ENCODE peak calls at places on chromosomes 2 and 18, in nine cellular contexts. O is SK-N-SH, P is OCI-LY7, V is GM23248, G is hepatocyte, J is MM.1S, A is GM23338, X is PC-3, C is HCT116. Z is an unnamed sample.

GRCh38 chr2:71243548-71244301 is 16.8 kb upstream of the PAIP2B start:
- DNase-seq in A (no peak), J (no peak), V (no peak), O (peak; percentile 50), C (no peak), P (no peak), G (no peak), X (no peak), Z (no peak)

GRCh38 chr2:149387411-149387810 is 57.0 kb downstream of the LYPD6 start:
- DNase-seq in A (no peak), J (no peak), P (no peak), O (no peak), X (no peak), G (no peak), V (peak; percentile 20), C (no peak), Z (no peak)

GRCh38 chr18:49183921-49184320 is 233.2 kb upstream of the SMAD7 start:
- DNase-seq in G (no peak), P (no peak), A (no peak), V (peak; percentile 53), C (no peak), X (no peak), O (no peak), J (no peak), Z (peak; percentile 36)

GRCh38 chr2:1816414-1816911 is 72.1 kb upstream of the PXDN start:
- DNase-seq in J (no peak), C (no peak), O (no peak), V (peak; percentile 79), P (no peak), X (no peak), G (no peak), A (no peak), Z (no peak)

GRCh38 chr2:47520302-47520630 is 117.3 kb downstream of the MSH2 start:
- DNase-seq in J (no peak), A (no peak), C (no peak), G (no peak), O (peak; percentile 54), V (no peak), P (peak; percentile 82), X (no peak), Z (no peak)

GRCh38 chr2:60351802-60352201 is 201.7 kb downstream of the BCL11A start:
- DNase-seq in G (no peak), V (no peak), X (no peak), J (no peak), A (no peak), C (no peak), O (no peak), P (peak; percentile 93), Z (no peak)

GRCh38 chr2:211035548-211036185 is 479.3 kb downstream of the CPS1 start:
- DNase-seq in C (peak; percentile 22), J (peak; percentile 48), A (peak; percentile 68), X (peak; percentile 72), V (peak; percentile 32), O (no peak), G (peak; percentile 38), P (peak; percentile 10), Z (peak; percentile 53)

GRCh38 chr2:134782792-134783191 is 55.6 kb upstream of the ACMSD start:
- DNase-seq in A (no peak), G (peak; percentile 70), X (no peak), C (peak; percentile 34), V (no peak), J (peak; percentile 45), O (peak; percentile 55), P (peak; percentile 52), Z (peak; percentile 56)

GRCh38 chr2:17877811-17878221 is 651 bp upstream of the KCNS3 start:
- DNase-seq in P (peak; percentile 27), A (peak; percentile 59), J (peak; percentile 22), C (no peak), O (peak; percentile 41), X (no peak), G (peak; percentile 32), V (peak; percentile 45), Z (peak; percentile 60)

GRCh38 chr2:128594273-128594910 is 275.7 kb upstream of the HS6ST1 start:
- DNase-seq in P (no peak), A (no peak), J (no peak), O (no peak), V (no peak), C (no peak), X (no peak), G (no peak), Z (no peak)

GRCh38 chr2:33782395-33783239 is 183.5 kb upstream of the FAM98A start:
- DNase-seq in A (peak; percentile 52), C (no peak), G (no peak), P (peak; percentile 71), V (no peak), O (no peak), J (no peak), X (no peak), Z (peak; percentile 39)

GRCh38 chr2:80169811-80170594 is 134.5 kb downstream of the LRRTM1 start:
- DNase-seq in G (no peak), J (no peak), X (no peak), A (no peak), O (no peak), P (no peak), C (no peak), V (no peak), Z (no peak)

GRCh38 chr2:102013200-102014040 is 21.7 kb downstream of the IL1R2 start:
- DNase-seq in J (no peak), P (no peak), O (no peak), X (no peak), C (no peak), V (peak; percentile 35), G (no peak), A (no peak), Z (no peak)

GRCh38 chr2:43346619-43347018 is 120.2 kb upstream of the ZFP36L2 start:
- DNase-seq in A (no peak), V (no peak), P (no peak), C (no peak), O (no peak), J (no peak), X (no peak), G (no peak), Z (no peak)

GRCh38 chr2:43345872-43346271 is 119.5 kb upstream of the ZFP36L2 start:
- DNase-seq in C (no peak), P (no peak), V (no peak), O (no peak), X (no peak), J (no peak), G (no peak), A (peak; percentile 47), Z (peak; percentile 25)

GRCh38 chr2:43345391-43345813 is 119.0 kb upstream of the ZFP36L2 start:
- DNase-seq in G (no peak), P (no peak), X (no peak), J (no peak), O (peak; percentile 75), C (no peak), A (peak; percentile 44), V (peak; percentile 19), Z (peak; percentile 44)

GRCh38 chr2:43343573-43344304 is 117.3 kb upstream of the ZFP36L2 start:
- DNase-seq in O (no peak), A (no peak), V (peak; percentile 88), X (no peak), J (no peak), C (no peak), P (no peak), G (peak; percentile 58), Z (no peak)

DNA sequence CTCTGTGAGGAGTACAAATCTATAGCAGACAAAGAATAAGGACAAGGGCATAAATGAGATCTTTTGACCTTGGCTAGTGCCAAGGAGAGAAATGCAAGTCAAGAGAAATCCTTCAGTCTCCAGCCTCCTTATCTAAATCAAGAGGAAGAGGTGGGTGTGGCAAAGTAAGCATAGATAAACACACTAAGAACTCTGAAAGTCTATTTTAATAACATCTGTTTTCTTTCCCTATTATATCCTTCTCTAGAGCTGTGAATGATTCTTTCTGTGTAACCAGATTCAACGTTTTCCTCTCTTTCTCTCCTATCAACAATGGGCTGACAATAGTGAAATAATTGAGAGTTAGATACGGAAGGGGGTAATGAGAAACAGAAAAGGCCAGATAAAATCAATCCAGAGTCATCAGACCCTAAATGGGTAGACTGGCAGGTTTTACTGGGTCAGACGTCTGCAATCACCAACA is 118.5 kb upstream of the ZFP36L2 start:
- DNase-seq in V (no peak), X (no peak), G (peak; percentile 38), J (no peak), C (no peak), A (no peak), P (no peak), O (peak; percentile 68), Z (no peak)
- H3K4me1 ChIP-seq in V (peaks cover 52% of the 10 kb centered on the region), X (peaks cover 18% of the 10 kb centered on the region), G (peaks cover 71% of the 10 kb centered on the region), J (no peaks in the 10 kb centered on the region), C (peaks cover 13% of the 10 kb centered on the region), A (peaks cover 32% of the 10 kb centered on the region), P (no peaks in the 10 kb centered on the region), O (peaks cover 86% of the 10 kb centered on the region), Z (peaks cover 37% of the 10 kb centered on the region)

DNA sequence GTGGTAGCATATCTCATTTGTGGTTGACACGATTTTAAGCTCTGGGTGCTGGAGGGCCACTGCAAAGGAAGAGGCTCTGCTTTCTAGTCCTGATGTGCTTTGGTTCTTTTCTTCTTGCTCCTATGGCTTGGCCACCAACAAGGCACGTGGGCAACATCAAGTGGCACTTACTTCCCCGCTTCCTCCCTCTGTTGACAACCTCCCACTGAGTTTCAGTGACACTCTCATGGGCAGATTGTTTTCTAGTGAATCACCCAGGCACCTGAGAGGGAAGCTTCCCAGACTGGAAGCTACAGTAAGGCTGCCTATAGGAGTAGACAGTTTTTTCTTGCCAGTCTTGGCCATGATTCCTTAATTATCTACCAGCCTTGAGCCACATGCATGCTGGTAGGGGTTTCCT is 89.0 kb downstream of the NBAS start:
- DNase-seq in V (no peak), C (no peak), O (no peak), X (peak; percentile 47), P (no peak), J (no peak), G (peak; percentile 24), A (no peak), Z (no peak)
- TF ChIP-seq EZH2phosphoT487 in V (no peak), C (no peak), O (no peak), X (no peak), P (no peak), J (no peak), G (no peak), A (no peak), Z (no peak)

GRCh38 chr2:172281648-172282576 is 145.5 kb upstream of the ITGA6 start:
- DNase-seq in X (peak; percentile 76), C (no peak), J (no peak), G (no peak), V (peak; percentile 84), O (no peak), A (no peak), P (no peak), Z (no peak)
- H3K4me3 ChIP-seq in X (no peak overlapping the region), C (no peak overlapping the region), J (no peak overlapping the region), G (no peak overlapping the region), V (peak overlapping the region; percentile 31), O (no peak overlapping the region), A (no peak overlapping the region), P (no peak overlapping the region), Z (no peak overlapping the region)

DNA sequence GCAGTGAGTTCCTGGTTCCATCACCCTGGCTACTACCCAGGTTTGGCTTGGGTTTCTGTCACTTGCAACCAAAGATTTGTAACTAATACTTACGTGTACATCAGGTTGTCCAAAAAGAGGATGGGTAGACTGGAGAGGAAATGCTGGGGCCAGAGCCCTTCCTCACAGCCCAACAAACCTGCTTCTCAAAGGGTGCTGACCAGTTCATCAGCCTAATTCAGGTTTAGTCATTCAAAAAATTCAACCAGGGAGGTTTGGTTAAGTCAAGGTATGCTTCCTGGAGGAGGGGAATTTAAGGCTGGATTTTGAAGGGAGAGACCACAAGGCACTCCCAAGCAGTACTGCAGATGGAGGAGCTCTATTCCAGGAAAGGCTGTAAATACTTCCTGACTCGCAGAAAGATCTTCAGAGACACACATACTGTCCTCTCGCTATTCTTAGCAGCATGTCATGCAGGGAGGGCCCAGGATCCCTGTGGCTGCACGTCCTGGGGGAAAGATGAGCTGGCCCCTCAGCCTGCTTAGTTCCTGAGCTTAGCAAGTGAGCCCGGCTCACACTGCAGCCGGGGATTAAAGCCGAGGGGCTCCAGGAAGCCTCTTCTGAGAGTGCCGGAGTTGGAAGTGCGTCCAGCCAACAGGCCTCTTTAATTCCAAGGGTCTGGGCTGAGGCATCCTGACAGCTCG is 40.0 kb upstream of the BIN1 start:
- DNase-seq in P (no peak), V (peak; percentile 44), G (no peak), J (no peak), A (no peak), O (no peak), C (no peak), X (no peak), Z (peak; percentile 58)
- H3K4me1 ChIP-seq in P (no peaks in the 10 kb centered on the region), V (peaks cover 61% of the 10 kb centered on the region), G (no peaks in the 10 kb centered on the region), J (no peaks in the 10 kb centered on the region), A (no peaks in the 10 kb centered on the region), O (no peaks in the 10 kb centered on the region), C (peaks cover 12% of the 10 kb centered on the region), X (peaks cover 34% of the 10 kb centered on the region), Z (peaks cover 9% of the 10 kb centered on the region)

Z was measured in neural progenitor cell.